ENCODE peak calls at places on chromosomes 2 and 18, in eight cellular contexts. L is AG04450, N is IMR-90, T is left ventricle myocardium inferior, G is GM20000, R is fibroblast of villous mesenchyme, X is DND-41, C is esophagus squamous epithelium. S is an unnamed sample.

GRCh38 chr2:95287806-95288205 is 9.3 kb upstream of the KCNIP3 start:
- DNase-seq in X (no peak), R (no peak), C (no peak), T (no peak), G (no peak), L (no peak), N (no peak), S (no peak)

GRCh38 chr2:109392140-109392539 is 221.6 kb downstream of the SEPTIN10 start:
- DNase-seq in C (no peak), G (no peak), T (no peak), N (no peak), R (no peak), X (no peak), L (no peak), S (no peak)

GRCh38 chr2:80281083-80281482 is 23.5 kb downstream of the LRRTM1 start:
- DNase-seq in G (no peak), L (no peak), N (no peak), T (no peak), R (no peak), X (no peak), C (no peak), S (no peak)

GRCh38 chr2:217162533-217162932 is 302.7 kb upstream of the TNP1 start:
- DNase-seq in L (peak), N (peak), R (peak), T (no peak), G (peak), X (peak), C (no peak), S (peak)

GRCh38 chr2:240988146-240988545 is 10.3 kb upstream of the SNED1 start:
- DNase-seq in G (no peak), R (no peak), X (no peak), N (peak), T (no peak), C (no peak), L (no peak), S (peak)

GRCh38 chr2:171483793-171484192 is 38.5 kb upstream of the CYBRD1 start:
- DNase-seq in T (no peak), R (no peak), N (no peak), G (no peak), X (no peak), L (no peak), C (no peak), S (no peak)

GRCh38 chr2:220077488-220077887 is 450.1 kb downstream of the SLC4A3 start:
- DNase-seq in C (no peak), G (no peak), R (peak), N (peak), T (no peak), L (no peak), X (no peak), S (peak)

GRCh38 chr2:234429265-234429664 is 67.6 kb downstream of the ARL4C start:
- DNase-seq in X (no peak), N (no peak), L (no peak), T (no peak), R (no peak), C (no peak), G (no peak), S (no peak)

GRCh38 chr2:127575185-127575765 is 39.8 kb downstream of the MYO7B start:
- DNase-seq in X (no peak), R (no peak), L (no peak), N (no peak), G (peak), C (no peak), T (no peak), S (no peak)

GRCh38 chr2:182057002-182057401 is 71.3 kb downstream of the PPP1R1C start:
- DNase-seq in L (no peak), C (no peak), R (no peak), T (no peak), X (no peak), G (no peak), N (no peak), S (no peak)

GRCh38 chr2:240789501-240790369 is 30.3 kb downstream of the KIF1A start:
- DNase-seq in N (no peak), C (no peak), X (no peak), T (peak), L (no peak), G (no peak), R (no peak), S (no peak)

GRCh38 chr2:74556831-74557370 is 2.4 kb downstream of the DOK1 start:
- DNase-seq in X (no peak), T (no peak), R (no peak), C (no peak), N (no peak), L (no peak), G (no peak), S (no peak)

GRCh38 chr2:202149155-202149762 is 76.2 kb downstream of the KIAA2012 start:
- DNase-seq in G (no peak), T (peak), X (no peak), C (no peak), R (peak), L (no peak), N (peak), S (peak)

GRCh38 chr2:23620841-23621341 is 235.9 kb downstream of the KLHL29 start:
- DNase-seq in G (no peak), L (no peak), C (no peak), T (peak), N (peak), R (peak), X (no peak), S (peak)

GRCh38 chr18:32530947-32531651 is 60.4 kb upstream of the GAREM1 start:
- DNase-seq in C (no peak), N (peak), G (no peak), L (no peak), T (no peak), X (no peak), R (peak), S (peak)

GRCh38 chr2:226797289-226797988 is 2.2 kb downstream of the IRS1 start:
- DNase-seq in T (peak), L (no peak), X (no peak), R (peak), C (no peak), N (peak), G (no peak), S (peak)

GRCh38 chr2:96267159-96267971 is 1.3 kb downstream of the CIAO1 start:
- DNase-seq in N (peak), G (peak), C (no peak), L (no peak), X (peak), R (no peak), T (no peak), S (peak)

GRCh38 chr2:144849612-144850011 is 329.7 kb upstream of the ZEB2 start:
- DNase-seq in R (no peak), N (no peak), X (no peak), L (no peak), T (no peak), C (no peak), G (no peak), S (peak)

GRCh38 chr2:224014336-224014735 is 24.8 kb downstream of the SERPINE2 start:
- DNase-seq in T (no peak), G (no peak), N (no peak), R (no peak), L (no peak), C (no peak), X (no peak), S (no peak)
- TF ChIP-seq CTCF in T (no peak), G (no peak), N (no peak), R (no peak), L (no peak), C (no peak), X (no peak), S (no peak)

DNA sequence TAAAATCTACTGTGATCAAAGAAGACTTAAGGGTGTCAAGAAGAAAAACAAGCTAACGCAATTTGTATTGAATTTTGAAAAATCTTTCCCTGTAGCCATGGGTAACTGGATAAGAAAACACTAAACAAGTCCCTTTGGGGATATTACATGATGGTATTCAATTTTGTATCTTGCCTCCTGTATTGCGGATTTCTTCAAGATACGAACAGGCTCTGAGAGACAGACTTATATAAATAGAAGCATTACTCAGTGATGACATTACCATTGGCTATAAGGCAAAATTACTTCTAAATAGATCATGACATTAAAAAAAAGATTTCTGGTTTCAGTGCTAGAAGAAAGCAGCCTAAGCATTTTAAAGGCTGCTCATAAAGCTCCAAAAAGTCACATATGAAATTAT is 128.6 kb downstream of the MREG start:
- DNase-seq in T (no peak), G (no peak), L (no peak), R (no peak), C (no peak), X (no peak), N (peak), S (peak)
- TF ChIP-seq CTCF in T (no peak), G (no peak), L (no peak), R (no peak), C (no peak), X (no peak), N (no peak), S (no peak)

DNA sequence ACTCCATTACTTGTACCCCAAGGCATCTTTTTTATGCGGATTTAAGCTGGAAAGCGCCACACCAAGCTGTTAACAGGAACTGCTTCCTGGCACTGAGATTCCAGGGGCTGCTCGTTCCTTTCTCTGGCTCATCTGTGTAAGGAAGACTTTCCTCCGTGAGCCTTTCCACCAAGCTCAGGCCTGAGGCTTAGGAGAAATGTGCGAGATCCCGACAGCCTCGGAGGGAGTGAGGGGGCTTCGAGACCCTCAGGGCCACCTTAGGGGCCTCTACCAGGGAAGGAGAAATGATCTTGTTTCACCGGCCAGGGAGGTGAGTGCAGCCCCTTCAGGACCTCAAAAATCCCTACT is 17.1 kb downstream of the B3GNT7 start:
- DNase-seq in G (no peak), L (no peak), X (no peak), N (no peak), T (no peak), C (no peak), R (no peak), S (no peak)
- TF ChIP-seq CTCF in G (no peak), L (no peak), X (no peak), N (no peak), T (no peak), C (no peak), R (no peak), S (no peak)

GRCh38 chr2:65071499-65072180 is 15.4 kb downstream of the CEP68 start:
- DNase-seq in R (peak), C (no peak), T (no peak), X (no peak), N (no peak), G (no peak), L (no peak), S (no peak)
- TF ChIP-seq CTCF in R (peak), C (peak), T (peak), X (peak), N (peak), G (no peak), L (peak), S (peak)

GRCh38 chr18:2984703-2985261 is 28.2 kb downstream of the LPIN2 start:
- DNase-seq in C (no peak), N (no peak), R (no peak), L (no peak), T (no peak), G (no peak), X (no peak), S (no peak)

GRCh38 chr18:2988041-2988794 is 24.7 kb downstream of the LPIN2 start:
- DNase-seq in R (peak), X (no peak), C (no peak), T (no peak), G (no peak), L (peak), N (peak), S (peak)

GRCh38 chr18:2986150-2986865 is 26.6 kb downstream of the LPIN2 start:
- DNase-seq in R (peak), G (no peak), N (peak), T (no peak), X (no peak), L (no peak), C (no peak), S (no peak)

GRCh38 chr18:2983296-2983695 is 29.6 kb downstream of the LPIN2 start:
- DNase-seq in C (no peak), L (no peak), R (no peak), T (no peak), X (no peak), G (no peak), N (no peak), S (peak)

DNA sequence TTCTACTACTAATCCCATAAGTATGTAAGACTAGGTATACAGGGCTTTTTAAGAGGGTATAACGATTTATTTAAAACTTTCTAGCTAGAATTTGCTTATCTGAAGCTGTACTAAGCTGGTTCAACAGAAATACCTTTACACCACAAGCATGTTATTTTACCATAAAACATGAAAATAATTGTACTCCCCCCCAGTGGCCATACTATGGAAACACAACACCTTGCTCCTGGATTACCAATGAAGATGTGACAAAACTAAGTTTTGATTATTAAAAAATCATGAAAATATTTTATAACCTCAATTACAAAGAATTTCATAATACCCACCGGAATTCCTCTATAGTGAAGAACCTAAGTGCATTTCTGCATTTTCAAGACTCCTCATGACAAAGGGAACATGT is 27.3 kb downstream of the LPIN2 start:
- DNase-seq in X (no peak), R (peak), G (peak), C (no peak), L (no peak), T (no peak), N (peak), S (peak)
- TF ChIP-seq CTCF in X (peak), R (peak), G (peak), C (peak), L (peak), T (peak), N (peak), S (peak)

S was measured in AG10803.